ENCODE peak calls at places on chromosomes 12 and 14, in four cellular contexts. Y, I, O and P are unnamed samples.

GRCh38 chr14:54173782-54174181 is 217.2 kb upstream of the BMP4 start:
- DNase-seq in Y (peak; percentile 16), I (peak; percentile 75), O (no peak), P (no peak)

GRCh38 chr14:92154283-92154942 is 32.6 kb downstream of the CPSF2 start:
- DNase-seq in Y (peak; percentile 37), I (no peak), O (no peak), P (no peak)

GRCh38 chr12:12600659-12601058 is 11.0 kb upstream of the CREBL2 start:
- DNase-seq in Y (no peak), I (no peak), O (no peak), P (no peak)

GRCh38 chr12:72925716-72926115 is 653.5 kb downstream of the TRHDE start:
- DNase-seq in Y (no peak), I (no peak), O (no peak), P (no peak)

GRCh38 chr12:3728686-3729085 is 24.2 kb downstream of the CRACR2A start:
- DNase-seq in Y (no peak), I (no peak), O (no peak), P (no peak)

GRCh38 chr14:40240456-40240855 is 808.2 kb upstream of the FBXO33 start:
- DNase-seq in Y (no peak), I (no peak), O (no peak), P (no peak)

GRCh38 chr12:79988368-79988767 is 53.5 kb upstream of the PPP1R12A start:
- DNase-seq in Y (peak; percentile 14), I (no peak), O (no peak), P (no peak)

GRCh38 chr12:132116709-132117557 is 27.2 kb downstream of the DDX51 start:
- DNase-seq in Y (no peak), I (no peak), O (no peak), P (no peak)

GRCh38 chr14:23349156-23349845 is 3.4 kb downstream of the SLC22A17 start:
- DNase-seq in Y (no peak), I (no peak), O (no peak), P (no peak)

GRCh38 chr14:22994762-22995275 is 12.5 kb upstream of the AJUBA start:
- DNase-seq in Y (peak; percentile 56), I (peak; percentile 49), O (peak; percentile 46), P (peak; percentile 63)

GRCh38 chr14:74867673-74868072 is 8.3 kb downstream of the PROX2 start:
- DNase-seq in Y (no peak), I (peak; percentile 71), O (no peak), P (no peak)

GRCh38 chr12:114003286-114003685 is 37.2 kb upstream of the RBM19 start:
- DNase-seq in Y (no peak), I (no peak), O (no peak), P (no peak)

GRCh38 chr14:105069554-105069886 is 4.3 kb upstream of the GPR132 start:
- DNase-seq in Y (no peak), I (no peak), O (no peak), P (no peak)

GRCh38 chr12:116125981-116126566 is 151.4 kb downstream of the MED13L start:
- DNase-seq in Y (peak; percentile 42), I (no peak), O (no peak), P (peak; percentile 72)

GRCh38 chr12:88188180-88188579 is 46.1 kb downstream of the TMTC3 start:
- DNase-seq in Y (no peak), I (no peak), O (no peak), P (peak; percentile 31)

GRCh38 chr12:59891180-59891579 is 295.4 kb downstream of the SLC16A7 start:
- DNase-seq in Y (no peak), I (peak; percentile 32), O (no peak), P (no peak)

GRCh38 chr14:95784137-95784536 is 70.2 kb upstream of the TCL1A start:
- DNase-seq in Y (peak; percentile 12), I (peak; percentile 15), O (no peak), P (peak; percentile 8)

GRCh38 chr14:88321692-88322504 is 1.2 kb downstream of the KCNK10 start:
- DNase-seq in Y (no peak), I (no peak), O (no peak), P (no peak)

GRCh38 chr14:69582829-69583228 is 8.2 kb upstream of the CCDC177 start:
- DNase-seq in Y (no peak), I (no peak), O (no peak), P (no peak)

GRCh38 chr12:122023339-122024131 is 1.9 kb downstream of the BCL7A start:
- DNase-seq in Y (peak; percentile 77), I (peak; percentile 79), O (peak; percentile 69), P (peak; percentile 64)

GRCh38 chr14:100849432-100849831 is 23.5 kb downstream of the MEG3 start:
- DNase-seq in Y (peak; percentile 11), I (no peak), O (no peak), P (no peak)

GRCh38 chr12:126191037-126191891 is 1126.0 kb downstream of the AACS start:
- DNase-seq in Y (no peak), I (no peak), O (no peak), P (no peak)
- TF ChIP-seq EZH2 in Y (no peak), I (no peak), O (no peak), P (no peak)

DNA sequence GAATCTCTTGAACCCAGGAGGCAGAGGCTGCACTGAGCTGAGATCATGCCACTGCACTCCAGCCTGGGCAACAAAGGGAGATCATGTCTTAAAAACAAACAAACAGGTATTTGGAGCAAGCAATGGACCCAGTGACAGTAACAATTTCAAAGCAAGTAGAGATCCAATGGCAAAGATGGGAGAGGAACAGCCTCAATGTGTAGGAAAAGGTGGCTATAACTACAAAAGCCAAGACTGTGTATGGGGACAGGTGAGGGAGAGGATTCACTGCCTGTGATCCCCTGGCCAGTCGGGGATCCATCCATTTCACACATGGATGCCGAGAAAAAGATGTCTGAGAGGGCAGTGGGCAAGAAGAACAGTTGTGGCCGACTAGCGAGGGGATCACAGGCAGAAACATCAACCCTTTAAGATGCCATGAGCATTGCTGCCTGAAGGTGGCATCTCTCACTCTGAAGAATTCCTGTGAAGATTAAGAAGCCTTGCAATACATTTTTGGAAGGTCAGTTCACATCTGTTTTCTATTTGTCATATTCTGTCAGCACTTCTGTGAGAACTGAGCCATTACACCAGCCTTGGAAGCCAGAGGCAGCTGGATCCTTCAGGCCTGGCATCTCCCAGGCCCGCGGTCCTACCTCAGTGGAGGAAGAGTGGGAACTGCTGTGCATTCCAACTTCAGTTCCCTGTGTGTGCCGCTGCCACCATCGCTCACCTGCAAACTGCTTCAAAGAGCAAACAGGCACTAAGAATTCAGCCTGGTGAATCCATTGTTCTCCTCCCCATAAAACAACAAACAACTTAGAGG is 54.5 kb upstream of the FRS2 start:
- DNase-seq in Y (peak; percentile 95), I (peak; percentile 70), O (peak; percentile 28), P (peak; percentile 57)
- H3K9ac ChIP-seq in Y (no peak overlapping the region), I (no peak overlapping the region), O (no peak overlapping the region), P (no peak overlapping the region)

DNA sequence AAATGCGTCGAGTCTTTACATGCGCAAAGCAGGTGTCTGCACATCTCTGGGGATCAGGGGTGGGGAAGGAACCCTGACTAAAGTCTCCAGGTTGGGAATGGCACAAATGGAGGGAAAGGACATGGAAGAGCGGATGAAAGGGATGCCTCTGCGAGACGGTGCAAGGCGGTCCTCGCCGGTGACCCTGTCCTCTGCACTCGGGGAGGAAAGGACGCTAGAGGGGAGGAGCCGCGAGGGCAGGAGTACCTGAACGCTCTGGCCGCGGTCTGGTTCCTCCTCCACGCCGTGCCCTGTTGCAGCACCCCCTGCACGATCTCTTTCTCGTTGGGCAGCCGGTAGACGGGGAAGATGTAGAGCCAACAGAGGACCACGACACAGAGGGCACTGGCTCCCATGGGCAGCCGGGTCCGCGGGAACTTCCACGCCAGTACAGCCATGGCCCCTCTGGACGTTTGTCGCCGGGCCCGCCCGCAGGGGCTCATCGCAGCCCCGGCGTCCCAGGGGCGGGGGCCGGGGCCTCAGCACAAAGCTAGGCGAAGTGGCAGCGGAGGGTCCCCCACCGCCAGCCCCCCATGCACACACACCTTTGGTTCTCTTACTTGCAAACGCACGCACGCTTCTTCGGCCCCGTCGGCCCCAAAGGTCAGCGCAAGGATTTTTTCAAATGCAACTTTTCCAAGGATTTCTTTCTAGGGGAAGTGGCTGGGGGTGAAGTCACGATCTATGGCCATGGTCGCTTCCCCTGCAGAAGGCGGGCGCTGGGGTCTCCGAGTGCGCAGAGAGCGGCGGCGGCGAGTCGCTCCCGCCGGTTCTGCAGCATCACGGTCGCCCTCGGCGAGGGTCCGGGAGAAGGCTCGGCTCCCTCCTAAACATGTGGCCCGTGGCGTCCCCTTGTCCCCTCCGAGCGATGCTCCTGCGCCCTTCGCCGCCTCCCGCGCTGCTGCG is 484 bp downstream of the ST8SIA1 start:
- DNase-seq in Y (no peak), I (no peak), O (no peak), P (no peak)
- TF ChIP-seq EZH2 in Y (peak; percentile 84), I (peak; percentile 98), O (no peak), P (no peak)

GRCh38 chr14:51822499-51822898 is 37.9 kb upstream of the GNG2 start:
- DNase-seq in Y (peak; percentile 35), I (no peak), O (no peak), P (no peak)

GRCh38 chr14:51828017-51828797 is 32.2 kb upstream of the GNG2 start:
- DNase-seq in Y (peak; percentile 19), I (no peak), O (no peak), P (peak; percentile 91)

GRCh38 chr14:51823706-51824105 is 36.7 kb upstream of the GNG2 start:
- DNase-seq in Y (peak; percentile 63), I (no peak), O (no peak), P (peak; percentile 78)

GRCh38 chr14:51824191-51824590 is 36.2 kb upstream of the GNG2 start:
- DNase-seq in Y (no peak), I (no peak), O (no peak), P (no peak)

DNA sequence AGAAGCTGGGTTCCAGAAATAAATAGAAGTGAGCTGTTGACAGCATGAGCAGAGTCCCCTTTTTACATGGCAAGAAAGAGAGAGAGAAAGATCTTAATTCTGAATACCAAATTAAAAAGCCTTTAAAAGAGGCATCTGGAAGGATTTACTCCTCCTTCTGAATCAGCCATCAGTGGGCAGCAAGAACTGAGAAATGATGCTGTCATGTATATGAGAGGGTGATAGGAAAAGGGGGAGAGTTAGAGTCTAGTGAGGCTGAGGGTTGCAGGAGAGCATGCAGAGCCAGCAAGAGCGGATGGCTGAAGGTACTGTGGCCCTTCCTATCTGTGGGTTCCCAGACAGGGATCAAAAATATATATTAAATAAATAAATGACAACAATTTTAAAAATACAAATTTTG is 34.5 kb upstream of the GNG2 start:
- DNase-seq in Y (no peak), I (no peak), O (no peak), P (no peak)
- H3K9ac ChIP-seq in Y (no peak overlapping the region), I (no peak overlapping the region), O (no peak overlapping the region), P (no peak overlapping the region)